ENCODE peak calls at places on chromosomes 1 and 21, in five cellular contexts. V, Z, N, S and O are unnamed samples.

GRCh38 chr1:11690669-11691301 is 725 bp upstream of the DRAXIN start:
- DNase-seq in N (no peak), S (no peak), V (no peak), Z (no peak), O (no peak)

GRCh38 chr1:1247341-1247913 is 905 bp upstream of the C1QTNF12 start:
- DNase-seq in S (no peak), Z (no peak), V (peak; percentile 44), N (no peak), O (no peak)

GRCh38 chr1:8026976-8027747 is 1.1 kb upstream of the ERRFI1 start:
- DNase-seq in Z (no peak), V (peak; percentile 72), S (no peak), N (no peak), O (no peak)

GRCh38 chr1:21294266-21295058 is 4.2 kb upstream of the ECE1 start:
- DNase-seq in S (no peak), V (peak; percentile 90), N (no peak), Z (peak; percentile 20), O (no peak)

GRCh38 chr21:44051462-44051941 is 39.4 kb downstream of the TRAPPC10 start:
- DNase-seq in Z (no peak), S (no peak), N (peak; percentile 47), V (no peak), O (no peak)

GRCh38 chr1:52162947-52163346 is 21.1 kb downstream of the ZFYVE9 start:
- DNase-seq in Z (no peak), N (no peak), V (no peak), S (no peak), O (no peak)

GRCh38 chr1:182622795-182623528 is 18.8 kb upstream of the RGS16 start:
- DNase-seq in N (peak; percentile 38), Z (no peak), V (no peak), S (no peak), O (no peak)

GRCh38 chr1:11923827-11924113 is 2.5 kb downstream of the KIAA2013 start:
- DNase-seq in S (no peak), N (no peak), Z (no peak), V (no peak), O (no peak)

GRCh38 chr1:236850580-236850979 is 55.5 kb downstream of the MTR start:
- DNase-seq in Z (no peak), S (no peak), N (no peak), V (no peak), O (no peak)